ENCODE peak calls at places on chromosomes 2 and 18, in six cellular contexts. H, E, S, Z, Y and M are unnamed samples.

GRCh38 chr2:140154271-140154670 is 1374.1 kb upstream of the NXPH2 start:
- DNase-seq in S (no peak), E (no peak), H (no peak), Y (no peak), Z (no peak), M (no peak)

GRCh38 chr2:65566617-65567016 is 134.2 kb upstream of the SPRED2 start:
- DNase-seq in S (no peak), E (no peak), Z (no peak), Y (no peak), H (no peak), M (no peak)

GRCh38 chr18:79868811-79869541 is 71.2 kb downstream of the KCNG2 start:
- DNase-seq in H (no peak), E (no peak), S (no peak), Z (no peak), Y (no peak), M (no peak)

GRCh38 chr2:74405994-74406583 is 15.3 kb downstream of the C2orf81 start:
- DNase-seq in E (no peak), H (no peak), S (no peak), Z (no peak), Y (no peak), M (no peak)

GRCh38 chr2:180647651-180648050 is 332.8 kb upstream of the UBE2E3 start:
- DNase-seq in Y (no peak), S (no peak), H (no peak), Z (no peak), E (no peak), M (no peak)

GRCh38 chr2:156892449-156893335 is 364.8 kb upstream of the GALNT5 start:
- DNase-seq in Z (peak; percentile 1), Y (no peak), S (no peak), H (no peak), E (no peak), M (no peak)

GRCh38 chr2:217951091-217951490 is 51.7 kb downstream of the TNS1 start:
- DNase-seq in E (no peak), Z (no peak), Y (no peak), S (no peak), H (no peak), M (no peak)

GRCh38 chr2:174568425-174568824 is 29.2 kb downstream of the WIPF1 start:
- DNase-seq in H (no peak), Z (no peak), Y (no peak), S (no peak), E (no peak), M (no peak)

GRCh38 chr2:107811982-107812381 is 14.7 kb upstream of the RGPD4 start:
- DNase-seq in E (no peak), H (no peak), Y (no peak), S (no peak), Z (no peak), M (no peak)

GRCh38 chr18:4599312-4599711 is 144.2 kb upstream of the DLGAP1 start:
- DNase-seq in H (no peak), Z (no peak), E (no peak), S (no peak), Y (no peak), M (no peak)